ENCODE peak calls at places on chromosomes 4 and X, in five cellular contexts. N, T, C, D and O are unnamed samples.

GRCh38 chr4:87982446-87982845 is 6.9 kb downstream of the SPP1 start:
- DNase-seq in N (no peak), T (no peak), C (no peak), D (no peak), O (no peak)

GRCh38 chrX:57155171-57155570 is 18.0 kb upstream of the SPIN2A start:
- DNase-seq in N (no peak), T (no peak), C (no peak), D (no peak), O (no peak)

GRCh38 chr4:53197760-53198150 is 168.1 kb downstream of the SCFD2 start:
- DNase-seq in N (no peak), T (no peak), C (no peak), D (no peak), O (no peak)

GRCh38 chr4:41632481-41633073 is 94.6 kb downstream of the LIMCH1 start:
- DNase-seq in N (no peak), T (no peak), C (no peak), D (no peak), O (no peak)

GRCh38 chr4:76208005-76208765 is 5.4 kb downstream of the SCARB2 start:
- DNase-seq in N (no peak), T (peak), C (no peak), D (no peak), O (no peak)

GRCh38 chr4:82372874-82373815 is 646 bp downstream of the HNRNPD start:
- DNase-seq in N (peak), T (peak), C (peak), D (peak), O (peak)

GRCh38 chr4:147787204-147787603 is 55.3 kb downstream of the ARHGAP10 start:
- DNase-seq in N (no peak), T (no peak), C (no peak), D (no peak), O (no peak)

GRCh38 chr4:95478679-95479078 is 70.1 kb downstream of the UNC5C start:
- DNase-seq in N (no peak), T (no peak), C (no peak), D (no peak), O (no peak)

GRCh38 chr4:8201341-8201781 is 2.3 kb downstream of the SH3TC1 start:
- DNase-seq in N (no peak), T (no peak), C (no peak), D (peak), O (no peak)

GRCh38 chr4:113759696-113760093 is 1.8 kb downstream of the CAMK2D start:
- DNase-seq in N (no peak), T (no peak), C (no peak), D (no peak), O (no peak)

GRCh38 chr4:120052840-120053239 is 13.8 kb downstream of the MAD2L1 start:
- DNase-seq in N (no peak), T (no peak), C (no peak), D (no peak), O (no peak)

GRCh38 chr4:8306511-8307021 is 37.0 kb downstream of the HTRA3 start:
- DNase-seq in N (peak), T (no peak), C (no peak), D (no peak), O (no peak)

GRCh38 chrX:39752820-39753219 is 344.9 kb downstream of the BCOR start:
- DNase-seq in N (no peak), T (no peak), C (no peak), D (no peak), O (no peak)

GRCh38 chr4:48963042-48963679 is 22.9 kb upstream of the CWH43 start:
- DNase-seq in N (peak), T (peak), C (peak), D (peak), O (peak)

GRCh38 chr4:101346312-101346561 is 1.1 kb downstream of the PPP3CA start:
- DNase-seq in N (no peak), T (peak), C (no peak), D (no peak), O (no peak)

GRCh38 chr4:168558587-168558986 is 61.7 kb downstream of the PALLD start:
- DNase-seq in N (no peak), T (no peak), C (no peak), D (no peak), O (no peak)

GRCh38 chr4:180832086-180832485 is 1411.1 kb upstream of the TENM3 start:
- DNase-seq in N (no peak), T (no peak), C (no peak), D (no peak), O (no peak)

GRCh38 chr4:141158219-141158618 is 24.9 kb upstream of the RNF150 start:
- DNase-seq in N (peak), T (peak), C (peak), D (no peak), O (no peak)

GRCh38 chr4:161642708-161643107 is 521.1 kb downstream of the FSTL5 start:
- DNase-seq in N (no peak), T (no peak), C (no peak), D (no peak), O (no peak)

GRCh38 chr4:141643557-141643956 is 7.2 kb downstream of the IL15 start:
- DNase-seq in N (no peak), T (no peak), C (peak), D (no peak), O (no peak)

GRCh38 chr4:139492429-139492828 is 38.5 kb downstream of the RAB33B start:
- DNase-seq in N (no peak), T (no peak), C (no peak), D (no peak), O (no peak)

GRCh38 chr4:66574145-66574978 is 904.1 kb upstream of the EPHA5 start:
- DNase-seq in N (no peak), T (no peak), C (no peak), D (no peak), O (no peak)

GRCh38 chr4:52425751-52426326 is 233.3 kb downstream of the USP46 start:
- DNase-seq in N (no peak), T (no peak), C (no peak), D (no peak), O (no peak)

GRCh38 chr4:153513596-153513995 is 47.4 kb downstream of the TMEM131L start:
- DNase-seq in N (no peak), T (no peak), C (peak), D (no peak), O (no peak)

GRCh38 chr4:7598939-7599790 is 164.4 kb upstream of the PSAPL1 start:
- DNase-seq in N (no peak), T (no peak), C (no peak), D (no peak), O (no peak)

GRCh38 chrX:150323020-150323419 is 40.1 kb upstream of the MAMLD1 start:
- DNase-seq in N (no peak), T (no peak), C (no peak), D (no peak), O (no peak)

GRCh38 chrX:114626323-114626722 is 42.4 kb downstream of the HTR2C start:
- DNase-seq in N (peak), T (peak), C (no peak), D (no peak), O (no peak)

GRCh38 chr4:139665690-139666529 is at the start of gene MGST2:
- DNase-seq in N (peak), T (peak), C (no peak), D (no peak), O (no peak)

GRCh38 chr4:27005512-27006246 is 145.0 kb downstream of the STIM2 start:
- DNase-seq in N (no peak), T (no peak), C (no peak), D (no peak), O (no peak)

GRCh38 chrX:34404386-34405070 is 252.6 kb downstream of the TMEM47 start:
- DNase-seq in N (no peak), T (no peak), C (no peak), D (no peak), O (no peak)

GRCh38 chr4:83875437-83875836 is 339.5 kb downstream of the GPAT3 start:
- DNase-seq in N (no peak), T (no peak), C (no peak), D (no peak), O (no peak)

GRCh38 chr4:71163317-71163716 is 169.9 kb downstream of the DCK start:
- DNase-seq in N (no peak), T (no peak), C (no peak), D (no peak), O (no peak)

GRCh38 chr4:109750652-109751244 is 20.9 kb upstream of the PLA2G12A start:
- DNase-seq in N (no peak), T (no peak), C (no peak), D (no peak), O (no peak)

GRCh38 chrX:54641530-54641929 is 111.5 kb downstream of the GNL3L start:
- DNase-seq in N (no peak), T (no peak), C (no peak), D (no peak), O (no peak)

GRCh38 chr4:168524006-168524405 is 27.2 kb downstream of the PALLD start:
- DNase-seq in N (no peak), T (no peak), C (no peak), D (no peak), O (no peak)

GRCh38 chrX:53263597-53264094 is 17.7 kb downstream of the IQSEC2 start:
- DNase-seq in N (peak), T (no peak), C (peak), D (no peak), O (no peak)

GRCh38 chr4:112075129-112075753 is 70.0 kb upstream of the FAM241A start:
- DNase-seq in N (peak), T (peak), C (peak), D (no peak), O (no peak)
- TF ChIP-seq YY1 in N (no peak), T (no peak), C (peak), D (no peak), O (no peak)

DNA sequence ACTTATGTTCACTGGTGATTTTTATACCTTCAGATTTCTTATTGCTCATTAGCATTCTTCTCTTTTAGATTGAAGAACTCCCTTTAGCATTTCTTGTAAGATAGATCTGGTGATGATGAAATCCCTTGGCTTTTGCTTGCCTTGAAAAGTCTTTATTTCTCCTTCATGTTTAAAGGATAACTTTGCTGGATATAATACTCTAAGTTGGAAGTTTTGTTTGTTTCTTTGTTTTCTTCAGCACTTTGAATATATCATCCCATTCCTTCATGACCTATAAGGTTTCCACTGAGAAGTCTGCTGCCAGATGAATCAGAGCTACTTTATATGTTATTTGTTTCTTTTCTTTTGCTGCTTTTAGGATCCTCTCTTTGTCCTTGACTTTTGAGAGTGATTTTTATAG is 18.5 kb downstream of the CC2D2A start:
- DNase-seq in N (no peak), T (no peak), C (no peak), D (no peak), O (no peak)
- TF ChIP-seq SRF in N (no peak), T (no peak), C (no peak), D (no peak), O (no peak)

DNA sequence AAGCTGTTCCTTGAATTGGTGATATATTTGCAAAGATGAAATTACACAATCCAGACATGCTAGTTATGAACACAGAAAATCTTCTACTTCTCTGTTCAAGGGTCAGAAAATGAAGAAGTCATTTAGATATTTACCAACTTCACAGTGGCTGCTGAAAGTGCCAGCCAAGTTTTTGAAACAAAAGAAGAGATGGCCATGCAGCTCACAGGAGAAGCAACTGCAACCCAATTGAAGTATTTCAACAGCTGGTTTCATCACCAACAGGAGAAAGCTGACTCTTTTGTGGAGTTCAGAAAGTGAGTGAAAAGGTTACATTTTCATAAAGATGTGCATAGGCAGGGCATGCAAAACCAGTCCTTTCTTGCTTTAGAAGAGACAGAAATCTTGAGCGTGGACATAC is 70.1 kb upstream of the LSM6 start:
- DNase-seq in N (no peak), T (no peak), C (no peak), D (no peak), O (no peak)
- TF ChIP-seq YY1 in N (no peak), T (no peak), C (no peak), D (no peak), O (no peak)

GRCh38 chr4:86048426-86048825 is 311.4 kb downstream of the MAPK10 start:
- DNase-seq in N (no peak), T (no peak), C (no peak), D (no peak), O (no peak)
- TF ChIP-seq SRF in N (no peak), T (no peak), C (no peak), D (no peak), O (no peak)

GRCh38 chr4:175614880-175615279 is 197.2 kb downstream of the GPM6A start:
- DNase-seq in N (no peak), T (no peak), C (no peak), D (no peak), O (no peak)

GRCh38 chr4:175616287-175616686 is 195.8 kb downstream of the GPM6A start:
- DNase-seq in N (no peak), T (no peak), C (no peak), D (no peak), O (no peak)
- TF ChIP-seq YY1 in N (no peak), T (no peak), C (no peak), D (no peak), O (no peak)

GRCh38 chr4:9997881-9998280 is 23.4 kb downstream of the SLC2A9 start:
- DNase-seq in N (no peak), T (no peak), C (no peak), D (no peak), O (no peak)
- TF ChIP-seq SRF in N (no peak), T (no peak), C (no peak), D (no peak), O (no peak)